ENCODE peak calls at places on chromosomes 2 and 18, in seven cellular contexts. One of them, this sample, is unnamed.

GRCh38 chr2:165601866-165602636 is 132.6 kb downstream of the CSRNP3 start:
- DNase-seq in K562: no peak
- DNase-seq in HCT116: no peak
- DNase-seq in H1: no peak
- DNase-seq in T47D: no peak
- DNase-seq in SK-N-SH: no peak
- DNase-seq in GM12878: no peak
- DNase-seq in this sample: no peak

GRCh38 chr2:238140721-238141540 is 2.5 kb downstream of the KLHL30 start:
- DNase-seq in K562: no peak
- DNase-seq in HCT116: no peak
- DNase-seq in H1: no peak
- DNase-seq in T47D: no peak
- DNase-seq in SK-N-SH: no peak
- DNase-seq in GM12878: no peak
- DNase-seq in this sample: no peak

GRCh38 chr2:25808006-25808383 is 70.3 kb downstream of the ASXL2 start:
- DNase-seq in K562: no peak
- DNase-seq in HCT116: no peak
- DNase-seq in H1: no peak
- DNase-seq in T47D: no peak
- DNase-seq in SK-N-SH: no peak
- DNase-seq in GM12878: no peak
- DNase-seq in this sample: no peak

GRCh38 chr2:44212301-44212700 is 43.6 kb downstream of the PPM1B start:
- DNase-seq in K562: no peak
- DNase-seq in HCT116: no peak
- DNase-seq in H1: no peak
- DNase-seq in T47D: no peak
- DNase-seq in SK-N-SH: no peak
- DNase-seq in GM12878: no peak
- DNase-seq in this sample: no peak

GRCh38 chr2:217899231-217900009 is 103.4 kb downstream of the TNS1 start:
- DNase-seq in K562: peak; percentile 56
- DNase-seq in HCT116: peak; percentile 27
- DNase-seq in H1: peak; percentile 93
- DNase-seq in T47D: peak; percentile 49
- DNase-seq in SK-N-SH: peak; percentile 76
- DNase-seq in GM12878: no peak
- DNase-seq in this sample: peak; percentile 86

GRCh38 chr2:101124061-101124460 is 27.1 kb downstream of the TBC1D8 start:
- DNase-seq in K562: no peak
- DNase-seq in HCT116: no peak
- DNase-seq in H1: no peak
- DNase-seq in T47D: no peak
- DNase-seq in SK-N-SH: no peak
- DNase-seq in GM12878: no peak
- DNase-seq in this sample: peak; percentile 22

GRCh38 chr2:207432471-207432870 is 97.3 kb upstream of the CREB1 start:
- DNase-seq in K562: no peak
- DNase-seq in HCT116: no peak
- DNase-seq in H1: no peak
- DNase-seq in T47D: no peak
- DNase-seq in SK-N-SH: no peak
- DNase-seq in GM12878: no peak
- DNase-seq in this sample: no peak

GRCh38 chr2:111024496-111024895 is 96.2 kb upstream of the BCL2L11 start:
- DNase-seq in K562: no peak
- DNase-seq in HCT116: no peak
- DNase-seq in H1: no peak
- DNase-seq in T47D: no peak
- DNase-seq in SK-N-SH: no peak
- DNase-seq in GM12878: no peak
- DNase-seq in this sample: no peak

GRCh38 chr2:39736593-39736992 is 42.5 kb downstream of the THUMPD2 start:
- DNase-seq in K562: no peak
- DNase-seq in HCT116: no peak
- DNase-seq in H1: no peak
- DNase-seq in T47D: no peak
- DNase-seq in SK-N-SH: no peak
- DNase-seq in GM12878: no peak
- DNase-seq in this sample: no peak

GRCh38 chr2:27943138-27943537 is 52.6 kb downstream of the BABAM2 start:
- DNase-seq in K562: no peak
- DNase-seq in HCT116: no peak
- DNase-seq in H1: no peak
- DNase-seq in T47D: peak; percentile 4
- DNase-seq in SK-N-SH: no peak
- DNase-seq in GM12878: no peak
- DNase-seq in this sample: no peak

GRCh38 chr18:44744206-44745180 is 63.8 kb downstream of the SETBP1 start:
- DNase-seq in K562: no peak
- DNase-seq in HCT116: no peak
- DNase-seq in H1: peak; percentile 63
- DNase-seq in T47D: no peak
- DNase-seq in SK-N-SH: peak; percentile 84
- DNase-seq in GM12878: no peak
- DNase-seq in this sample: no peak

GRCh38 chr2:121368841-121369240 is 83.8 kb upstream of the TFCP2L1 start:
- DNase-seq in K562: no peak
- DNase-seq in HCT116: no peak
- DNase-seq in H1: no peak
- DNase-seq in T47D: no peak
- DNase-seq in SK-N-SH: no peak
- DNase-seq in GM12878: no peak
- DNase-seq in this sample: no peak

GRCh38 chr2:103174711-103175110 is 412.9 kb downstream of the TMEM182 start:
- DNase-seq in K562: no peak
- DNase-seq in HCT116: no peak
- DNase-seq in H1: no peak
- DNase-seq in T47D: no peak
- DNase-seq in SK-N-SH: no peak
- DNase-seq in GM12878: no peak
- DNase-seq in this sample: no peak

GRCh38 chr2:85472265-85472664 is 53.8 kb downstream of the SH2D6 start:
- DNase-seq in K562: no peak
- DNase-seq in HCT116: no peak
- DNase-seq in H1: no peak
- DNase-seq in T47D: no peak
- DNase-seq in SK-N-SH: no peak
- DNase-seq in GM12878: no peak
- DNase-seq in this sample: no peak

GRCh38 chr18:58649966-58650816 is 21.1 kb upstream of the MALT1 start:
- DNase-seq in K562: no peak
- DNase-seq in HCT116: no peak
- DNase-seq in H1: no peak
- DNase-seq in T47D: no peak
- DNase-seq in SK-N-SH: no peak
- DNase-seq in GM12878: peak; percentile 80
- DNase-seq in this sample: no peak

GRCh38 chr2:128373346-128374000 is 54.8 kb upstream of the HS6ST1 start:
- DNase-seq in K562: no peak
- DNase-seq in HCT116: no peak
- DNase-seq in H1: no peak
- DNase-seq in T47D: no peak
- DNase-seq in SK-N-SH: no peak
- DNase-seq in GM12878: no peak
- DNase-seq in this sample: no peak

GRCh38 chr2:232341739-232342126 is 36.8 kb upstream of the ALPP start:
- DNase-seq in K562: no peak
- DNase-seq in HCT116: no peak
- DNase-seq in H1: peak; percentile 22
- DNase-seq in T47D: no peak
- DNase-seq in SK-N-SH: no peak
- DNase-seq in GM12878: no peak
- DNase-seq in this sample: no peak

GRCh38 chr2:126676814-126677538 is 21.0 kb downstream of the GYPC start:
- DNase-seq in K562: peak; percentile 78
- DNase-seq in HCT116: no peak
- DNase-seq in H1: no peak
- DNase-seq in T47D: no peak
- DNase-seq in SK-N-SH: no peak
- DNase-seq in GM12878: no peak
- DNase-seq in this sample: no peak

GRCh38 chr2:135974036-135974435 is 11.4 kb downstream of the DARS1 start:
- DNase-seq in K562: no peak
- DNase-seq in HCT116: no peak
- DNase-seq in H1: no peak
- DNase-seq in T47D: no peak
- DNase-seq in SK-N-SH: no peak
- DNase-seq in GM12878: no peak
- DNase-seq in this sample: no peak
- TF ChIP-seq JUND in K562: no peak
- TF ChIP-seq JUND in HCT116: no peak
- TF ChIP-seq JUND in H1: no peak
- TF ChIP-seq JUND in T47D: no peak
- TF ChIP-seq JUND in SK-N-SH: no peak
- TF ChIP-seq JUND in GM12878: no peak
- TF ChIP-seq JUND in this sample: no peak

GRCh38 chr2:60890393-60890707 is 9.0 kb downstream of the REL start:
- DNase-seq in K562: no peak
- DNase-seq in HCT116: no peak
- DNase-seq in H1: no peak
- DNase-seq in T47D: no peak
- DNase-seq in SK-N-SH: no peak
- DNase-seq in GM12878: no peak
- DNase-seq in this sample: no peak
- TF ChIP-seq JUND in K562: no peak
- TF ChIP-seq JUND in HCT116: no peak
- TF ChIP-seq JUND in H1: no peak
- TF ChIP-seq JUND in T47D: no peak
- TF ChIP-seq JUND in SK-N-SH: no peak
- TF ChIP-seq JUND in GM12878: no peak
- TF ChIP-seq JUND in this sample: no peak

GRCh38 chr2:145138626-145139025 is 618.7 kb upstream of the ZEB2 start:
- DNase-seq in K562: no peak
- DNase-seq in HCT116: no peak
- DNase-seq in H1: no peak
- DNase-seq in T47D: no peak
- DNase-seq in SK-N-SH: no peak
- DNase-seq in GM12878: no peak
- DNase-seq in this sample: no peak

GRCh38 chr2:145141981-145142380 is 622.1 kb upstream of the ZEB2 start:
- DNase-seq in K562: no peak
- DNase-seq in HCT116: no peak
- DNase-seq in H1: no peak
- DNase-seq in T47D: peak; percentile 15
- DNase-seq in SK-N-SH: no peak
- DNase-seq in GM12878: no peak
- DNase-seq in this sample: no peak

GRCh38 chr2:145136702-145137101 is 616.8 kb upstream of the ZEB2 start:
- DNase-seq in K562: no peak
- DNase-seq in HCT116: no peak
- DNase-seq in H1: no peak
- DNase-seq in T47D: no peak
- DNase-seq in SK-N-SH: no peak
- DNase-seq in GM12878: no peak
- DNase-seq in this sample: no peak

GRCh38 chr2:145137211-145137610 is 617.3 kb upstream of the ZEB2 start:
- DNase-seq in K562: no peak
- DNase-seq in HCT116: no peak
- DNase-seq in H1: no peak
- DNase-seq in T47D: no peak
- DNase-seq in SK-N-SH: no peak
- DNase-seq in GM12878: no peak
- DNase-seq in this sample: no peak

DNA sequence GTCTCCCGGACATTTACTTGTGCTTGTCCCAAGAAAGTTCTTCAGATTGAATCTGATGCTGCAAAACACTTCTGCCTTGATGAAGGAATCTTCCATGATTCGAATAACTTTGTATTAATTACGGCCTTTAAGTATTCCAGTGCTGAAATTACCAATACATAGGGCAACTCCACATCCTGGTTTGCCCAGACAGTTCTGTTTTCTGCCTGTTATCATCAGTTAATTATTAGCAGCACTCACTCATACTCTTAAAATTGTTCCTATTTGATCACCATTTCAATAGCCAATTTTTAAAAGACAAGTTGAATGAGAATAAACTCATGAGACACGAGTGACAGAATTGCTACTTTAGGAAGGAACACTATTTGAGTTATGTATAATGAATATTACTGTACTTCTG is 620.7 kb upstream of the ZEB2 start:
- DNase-seq in K562: no peak
- DNase-seq in HCT116: no peak
- DNase-seq in H1: no peak
- DNase-seq in T47D: no peak
- DNase-seq in SK-N-SH: no peak
- DNase-seq in GM12878: no peak
- DNase-seq in this sample: no peak
- TF ChIP-seq JUND in K562: no peak
- TF ChIP-seq JUND in HCT116: no peak
- TF ChIP-seq JUND in H1: no peak
- TF ChIP-seq JUND in T47D: no peak
- TF ChIP-seq JUND in SK-N-SH: no peak
- TF ChIP-seq JUND in GM12878: no peak
- TF ChIP-seq JUND in this sample: no peak

DNA sequence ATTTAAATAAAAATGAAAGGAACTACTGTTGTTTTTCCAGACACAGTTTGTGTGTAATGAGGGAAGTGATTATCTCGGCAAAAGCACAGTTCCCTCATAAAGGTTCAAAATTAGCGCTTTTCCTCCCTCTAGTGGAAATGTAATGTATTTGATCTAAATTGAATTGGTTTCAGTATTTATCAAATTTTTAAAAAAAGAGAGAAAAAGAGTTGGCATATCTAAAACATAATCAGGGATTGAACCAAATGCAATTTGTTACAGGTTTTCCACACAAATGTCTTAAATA is 37.5 kb downstream of the CMPK2 start:
- DNase-seq in K562: peak; percentile 17
- DNase-seq in HCT116: peak; percentile 16
- DNase-seq in H1: no peak
- DNase-seq in T47D: peak; percentile 21
- DNase-seq in SK-N-SH: peak; percentile 54
- DNase-seq in GM12878: no peak
- DNase-seq in this sample: peak; percentile 26
- TF ChIP-seq JUND in K562: no peak
- TF ChIP-seq JUND in HCT116: no peak
- TF ChIP-seq JUND in H1: no peak
- TF ChIP-seq JUND in T47D: no peak
- TF ChIP-seq JUND in SK-N-SH: no peak
- TF ChIP-seq JUND in GM12878: no peak
- TF ChIP-seq JUND in this sample: no peak

DNA sequence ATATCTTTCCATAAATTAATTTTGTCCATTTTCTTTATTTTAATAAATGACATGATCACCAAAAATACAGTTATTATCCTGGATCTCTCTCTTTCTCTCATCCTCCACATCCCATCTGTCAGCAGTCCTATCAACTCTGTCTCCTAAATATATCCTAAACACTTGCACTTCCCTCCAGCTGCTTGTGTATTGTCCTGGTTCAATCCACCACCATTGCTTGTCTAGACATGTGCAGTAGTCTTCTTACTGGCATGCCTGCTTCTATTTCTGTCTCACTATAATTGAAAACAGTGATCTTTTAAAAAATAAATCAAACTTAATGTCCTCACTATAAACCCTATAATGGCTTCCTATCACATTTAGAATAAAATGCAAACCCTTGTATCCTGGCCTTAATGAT is 2168.6 kb upstream of the PIK3C3 start:
- DNase-seq in K562: no peak
- DNase-seq in HCT116: no peak
- DNase-seq in H1: no peak
- DNase-seq in T47D: no peak
- DNase-seq in SK-N-SH: no peak
- DNase-seq in GM12878: no peak
- DNase-seq in this sample: no peak
- TF ChIP-seq JUND in K562: no peak
- TF ChIP-seq JUND in HCT116: no peak
- TF ChIP-seq JUND in H1: no peak
- TF ChIP-seq JUND in T47D: no peak
- TF ChIP-seq JUND in SK-N-SH: no peak
- TF ChIP-seq JUND in GM12878: no peak
- TF ChIP-seq JUND in this sample: no peak

This sample was measured in HepG2.